ENCODE peak calls at places on chromosomes 7 and 10, in four cellular contexts. Z is psoas muscle, R is RWPE1, O is sigmoid colon. M is an unnamed sample.

GRCh38 chr10:120392245-120392644 is 64.8 kb upstream of the PLPP4 start:
- DNase-seq in Z (no peak), R (no peak), O (no peak), M (no peak)

GRCh38 chr7:144529269-144529926 is 125.9 kb upstream of the NOBOX start:
- DNase-seq in Z (no peak), O (no peak), R (no peak), M (no peak)

GRCh38 chr10:72697711-72698110 is 5.8 kb downstream of the MCU start:
- DNase-seq in R (no peak), O (no peak), Z (no peak), M (no peak)

GRCh38 chr7:22394739-22395138 is 37.8 kb upstream of the RAPGEF5 start:
- DNase-seq in R (no peak), O (no peak), Z (no peak), M (no peak)

GRCh38 chr10:51269816-51270215 is 195.5 kb downstream of the PRKG1 start:
- DNase-seq in Z (no peak), O (no peak), R (no peak), M (no peak)

GRCh38 chr7:77651544-77652162 is 44.6 kb upstream of the RSBN1L start:
- DNase-seq in O (no peak), Z (no peak), R (peak; percentile 34), M (no peak)

GRCh38 chr7:519974-520458 is 370 bp upstream of the PDGFA start:
- DNase-seq in Z (peak; percentile 81), O (peak; percentile 80), R (peak; percentile 55), M (peak; percentile 65)

GRCh38 chr10:112115781-112116385 is 67.7 kb downstream of the GPAM start:
- DNase-seq in O (no peak), R (peak; percentile 63), Z (no peak), M (no peak)

GRCh38 chr10:98193030-98193429 is 58.6 kb downstream of the R3HCC1L start:
- DNase-seq in Z (no peak), O (no peak), R (no peak), M (no peak)

GRCh38 chr7:79778786-79779382 is 325.4 kb upstream of the MAGI2 start:
- DNase-seq in O (no peak), Z (no peak), R (peak; percentile 18), M (no peak)

GRCh38 chr7:17849504-17849903 is 90.8 kb downstream of the SNX13 start:
- DNase-seq in R (no peak), Z (no peak), O (no peak), M (no peak)

GRCh38 chr7:150448789-150449147 is 1.7 kb upstream of the GIMAP8 start:
- DNase-seq in O (peak; percentile 80), R (peak; percentile 74), Z (peak; percentile 76), M (peak; percentile 84)

GRCh38 chr10:114024876-114025609 is 18.6 kb upstream of the ADRB1 start:
- DNase-seq in Z (no peak), R (peak; percentile 45), O (no peak), M (no peak)

GRCh38 chr10:114027041-114027394 is 16.6 kb upstream of the ADRB1 start:
- DNase-seq in R (no peak), Z (no peak), O (no peak), M (no peak)

GRCh38 chr10:114025610-114026130 is 18.0 kb upstream of the ADRB1 start:
- DNase-seq in O (no peak), Z (no peak), R (no peak), M (no peak)

GRCh38 chr10:114027951-114028350 is 15.7 kb upstream of the ADRB1 start:
- DNase-seq in O (no peak), Z (no peak), R (no peak), M (no peak)

DNA sequence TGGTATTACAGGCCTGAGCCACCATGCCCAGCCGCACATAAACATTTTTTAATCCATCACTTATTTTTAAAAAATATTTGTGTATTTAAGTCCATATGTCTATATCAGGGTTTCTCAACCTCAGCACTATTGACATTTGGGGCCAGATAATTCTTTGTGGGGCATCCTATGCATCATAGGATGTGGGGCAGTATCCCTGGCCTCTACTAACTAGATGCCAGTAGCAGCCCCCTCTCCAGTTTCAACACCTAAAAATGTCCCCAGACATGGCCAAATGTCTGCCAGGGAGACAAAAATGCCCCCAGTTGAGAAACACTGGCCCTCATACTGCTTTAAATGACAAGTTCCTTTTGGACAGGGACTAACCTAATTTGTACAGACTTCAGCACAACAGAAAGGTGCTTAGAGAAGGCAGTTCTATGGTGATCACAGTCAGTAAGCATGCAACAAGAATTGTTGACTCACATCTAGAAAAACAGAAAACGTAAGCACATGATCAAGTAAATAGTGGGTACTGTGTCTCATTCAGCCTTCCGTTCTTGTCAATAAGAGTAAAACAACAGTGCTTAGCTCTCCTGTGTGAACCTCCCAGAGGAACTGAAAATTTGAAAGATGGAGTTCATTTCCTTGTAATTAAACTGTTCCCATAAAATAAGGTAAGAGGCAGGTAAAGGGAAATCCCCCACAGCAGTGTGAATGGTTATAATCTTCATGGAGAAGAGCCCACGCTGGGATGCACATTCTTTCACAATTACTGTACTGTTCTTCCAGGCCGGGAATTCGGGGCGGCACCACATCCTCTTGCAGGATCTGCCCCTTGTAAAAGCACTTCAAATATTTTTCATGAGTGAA is 17.3 kb upstream of the ADRB1 start:
- DNase-seq in Z (no peak), R (peak; percentile 81), O (no peak), M (no peak)
- H3K27ac ChIP-seq in Z (no peak overlapping the region), R (peak overlapping the region; percentile 80), O (no peak overlapping the region), M (no peak overlapping the region)

GRCh38 chr10:104351919-104352318 is 1.7 kb upstream of the CFAP58 start:
- DNase-seq in R (no peak), Z (no peak), O (no peak), M (no peak)

GRCh38 chr10:104349623-104350142 is 4.0 kb upstream of the CFAP58 start:
- DNase-seq in R (peak; percentile 83), Z (no peak), O (no peak), M (no peak)

GRCh38 chr10:104351067-104351681 is 2.5 kb upstream of the CFAP58 start:
- DNase-seq in O (no peak), R (no peak), Z (no peak), M (no peak)

GRCh38 chr10:104350146-104350635 is 3.4 kb upstream of the CFAP58 start:
- DNase-seq in R (peak; percentile 80), O (no peak), Z (no peak), M (no peak)

GRCh38 chr10:104353325-104354048 is at the start of gene CFAP58:
- DNase-seq in Z (peak; percentile 94), O (peak; percentile 94), R (peak; percentile 98), M (peak; percentile 92)
- H3K27ac ChIP-seq in Z (peak within 1 kb of the TSS; percentile 17), O (no peak within 1 kb of the TSS), R (peak within 1 kb of the TSS; percentile 47), M (no peak within 1 kb of the TSS)

GRCh38 chr10:86512137-86512536 is 9.5 kb downstream of the WAPL start:
- DNase-seq in R (no peak), Z (no peak), O (no peak), M (no peak)
- H3K27ac ChIP-seq in R (no peak overlapping the region), Z (no peak overlapping the region), O (no peak overlapping the region), M (no peak overlapping the region)

DNA sequence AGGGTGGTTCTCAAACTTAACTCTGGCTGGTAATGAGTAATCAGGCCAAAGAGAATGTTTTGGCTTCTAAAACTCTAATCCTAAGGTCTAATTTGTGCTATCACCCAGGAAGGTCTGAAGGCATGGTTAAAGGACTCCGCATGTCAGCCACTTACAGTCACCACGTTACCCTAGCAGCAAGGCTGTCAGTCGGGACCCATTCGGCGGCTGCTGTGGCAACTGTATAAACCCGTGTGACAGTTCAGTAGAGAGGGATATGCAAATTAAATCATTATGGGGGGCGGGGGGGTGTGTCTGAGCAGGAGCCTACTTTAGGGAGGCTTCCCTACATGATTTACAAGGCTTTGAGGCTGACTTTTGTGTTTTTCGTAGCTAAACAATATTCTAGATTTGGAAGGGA is 284.5 kb downstream of the USP6NL start:
- DNase-seq in Z (no peak), R (no peak), O (no peak), M (no peak)
- H3K27ac ChIP-seq in Z (no peak overlapping the region), R (no peak overlapping the region), O (no peak overlapping the region), M (no peak overlapping the region)

DNA sequence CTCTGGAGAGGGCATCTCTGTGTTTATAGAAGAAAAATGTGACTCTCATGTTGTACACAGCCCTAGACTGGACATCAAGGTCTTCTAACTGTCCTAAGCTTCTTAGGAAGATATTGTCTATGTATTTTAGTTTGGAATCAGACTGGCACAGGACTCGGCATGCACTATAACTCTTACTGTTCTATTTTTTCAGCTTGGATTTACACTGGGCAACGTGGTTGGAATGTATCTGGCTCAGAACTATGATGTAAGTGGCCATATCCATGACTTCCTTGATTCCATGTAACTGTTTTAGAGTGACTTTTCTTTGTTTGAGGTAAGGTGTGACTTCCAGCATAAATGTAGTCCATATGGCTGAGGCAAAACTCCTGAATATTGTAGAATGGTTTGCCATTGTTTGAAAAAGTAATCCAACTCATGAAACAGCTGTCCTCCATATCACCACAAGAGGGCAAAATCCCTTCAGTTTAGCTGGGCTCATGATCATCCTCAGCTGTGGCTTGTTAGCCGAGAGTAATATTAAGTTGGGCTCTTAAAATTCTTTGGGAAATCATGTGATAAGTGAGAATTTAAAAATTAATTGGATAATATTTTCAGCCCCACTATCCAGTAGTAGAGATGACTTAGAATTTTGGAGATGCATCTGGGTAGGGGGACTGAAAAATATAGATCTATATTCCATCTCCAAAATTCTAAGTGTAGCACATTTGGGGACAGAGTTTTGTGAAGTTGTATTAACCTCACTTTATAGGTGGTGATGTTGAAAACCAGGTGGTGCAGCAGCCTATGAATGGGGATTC is 10.4 kb downstream of the STMP1 start:
- DNase-seq in Z (no peak), O (no peak), R (peak; percentile 55), M (peak; percentile 53)
- H3K27ac ChIP-seq in Z (peak overlapping the region; percentile 59), O (no peak overlapping the region), R (no peak overlapping the region), M (no peak overlapping the region)

M was measured in heart right ventricle.